ENCODE peak calls at places on chromosomes 5 and 9, in nine cellular contexts. C, B, D, G, E, L, V, I and A are unnamed samples.
A peak's percentile ranks its signal among the peaks of the same experiment; 100 is the strongest.

GRCh38 chr5:167916261-167916660 is 375.2 kb upstream of the WWC1 start:
- DNase-seq in C (no peak), B (no peak), D (no peak), G (no peak), E (no peak), L (no peak), V (no peak), I (no peak), A (no peak)

GRCh38 chr5:71719092-71719964 is at the start of gene CARTPT:
- DNase-seq in C (peak; percentile 74), B (no peak), D (peak; percentile 73), G (peak; percentile 26), E (no peak), L (peak; percentile 6), V (no peak), I (no peak), A (peak; percentile 20)

GRCh38 chr5:98105651-98106050 is 667.8 kb upstream of the RGMB start:
- DNase-seq in C (no peak), B (no peak), D (no peak), G (no peak), E (no peak), L (no peak), V (no peak), I (no peak), A (no peak)

GRCh38 chr9:2955616-2956015 is 111.7 kb upstream of the PUM3 start:
- DNase-seq in C (no peak), B (no peak), D (no peak), G (no peak), E (no peak), L (no peak), V (no peak), I (no peak), A (no peak)

GRCh38 chr9:80994892-80995291 is 694.5 kb downstream of the TLE1 start:
- DNase-seq in C (no peak), B (peak; percentile 81), D (no peak), G (peak; percentile 13), E (no peak), L (no peak), V (no peak), I (no peak), A (no peak)

GRCh38 chr5:119312403-119312802 is 43.4 kb upstream of the TNFAIP8 start:
- DNase-seq in C (no peak), B (no peak), D (no peak), G (no peak), E (no peak), L (no peak), V (no peak), I (no peak), A (no peak)

GRCh38 chr5:68490401-68490800 is 274.8 kb downstream of the PIK3R1 start:
- DNase-seq in C (no peak), B (no peak), D (no peak), G (no peak), E (no peak), L (no peak), V (no peak), I (no peak), A (no peak)

GRCh38 chr5:55880453-55880852 is 29.3 kb downstream of the IL31RA start:
- DNase-seq in C (no peak), B (no peak), D (no peak), G (no peak), E (no peak), L (no peak), V (no peak), I (no peak), A (no peak)

GRCh38 chr9:14747116-14747515 is 24.6 kb upstream of the CER1 start:
- DNase-seq in C (no peak), B (no peak), D (no peak), G (no peak), E (no peak), L (no peak), V (no peak), I (no peak), A (no peak)

GRCh38 chr5:151696470-151697061 is 9.9 kb upstream of the SPARC start:
- DNase-seq in C (no peak), B (peak; percentile 98), D (no peak), G (no peak), E (peak; percentile 83), L (peak; percentile 68), V (peak; percentile 96), I (no peak), A (peak; percentile 67)

GRCh38 chr5:2991884-2992283 is 240.4 kb upstream of the IRX2 start:
- DNase-seq in C (no peak), B (no peak), D (no peak), G (no peak), E (no peak), L (no peak), V (no peak), I (no peak), A (no peak)

GRCh38 chr9:129317179-129318011 is 139.3 kb upstream of the IER5L start:
- DNase-seq in C (no peak), B (peak; percentile 51), D (peak; percentile 61), G (no peak), E (peak; percentile 75), L (peak; percentile 70), V (peak; percentile 45), I (no peak), A (peak; percentile 72)

GRCh38 chr9:16571127-16571848 is 299.2 kb downstream of the BNC2 start:
- DNase-seq in C (no peak), B (no peak), D (no peak), G (no peak), E (no peak), L (no peak), V (no peak), I (no peak), A (no peak)

GRCh38 chr5:77935516-77936364 is 159.6 kb upstream of the TBCA start:
- DNase-seq in C (no peak), B (no peak), D (no peak), G (no peak), E (no peak), L (no peak), V (peak; percentile 17), I (no peak), A (no peak)

GRCh38 chr9:1013018-1013417 is 36.6 kb downstream of the DMRT3 start:
- DNase-seq in C (no peak), B (no peak), D (no peak), G (no peak), E (no peak), L (no peak), V (no peak), I (no peak), A (no peak)

GRCh38 chr9:1024112-1024511 is 26.0 kb upstream of the DMRT2 start:
- DNase-seq in C (no peak), B (no peak), D (no peak), G (no peak), E (no peak), L (no peak), V (no peak), I (no peak), A (no peak)

DNA sequence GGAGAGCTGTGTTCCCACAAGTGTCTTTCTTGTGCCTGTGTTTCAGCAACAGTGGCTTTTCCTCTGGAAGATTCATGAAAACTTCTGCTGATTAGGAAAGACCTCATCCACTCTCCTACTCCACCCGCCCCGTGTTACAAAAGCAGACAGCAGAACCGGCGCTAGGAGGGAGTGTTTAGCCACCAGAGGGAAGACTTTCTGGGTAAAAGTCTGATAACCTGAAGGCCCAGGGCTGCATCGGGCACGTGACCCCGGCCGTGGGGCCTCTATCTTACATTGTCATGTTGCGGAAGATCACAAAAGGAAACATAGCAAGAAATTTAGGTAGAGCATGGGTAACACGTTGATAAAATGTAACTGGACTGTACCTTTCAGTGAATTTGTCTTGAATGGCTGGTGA is 32.0 kb upstream of the DMRT2 start:
- DNase-seq in C (peak; percentile 58), B (no peak), D (no peak), G (no peak), E (no peak), L (no peak), V (peak; percentile 15), I (no peak), A (no peak)
- TF ChIP-seq CTCF in C (peak; percentile 33), B (no peak), D (peak; percentile 60), G (no peak), E (no peak), L (no peak), V (peak; percentile 73), I (peak; percentile 9), A (no peak)

GRCh38 chr5:65394078-65394477 is 87.6 kb downstream of the ADAMTS6 start:
- DNase-seq in C (no peak), B (peak; percentile 64), D (no peak), G (peak; percentile 17), E (peak; percentile 68), L (peak; percentile 66), V (peak; percentile 75), I (no peak), A (no peak)

GRCh38 chr5:65390208-65390607 is 91.5 kb downstream of the ADAMTS6 start:
- DNase-seq in C (no peak), B (no peak), D (no peak), G (no peak), E (no peak), L (no peak), V (no peak), I (no peak), A (no peak)

GRCh38 chr5:65395526-65396155 is 86.1 kb downstream of the ADAMTS6 start:
- DNase-seq in C (no peak), B (peak; percentile 26), D (no peak), G (peak; percentile 73), E (no peak), L (no peak), V (no peak), I (no peak), A (no peak)

GRCh38 chr5:65391591-65391990 is 90.1 kb downstream of the ADAMTS6 start:
- DNase-seq in C (no peak), B (peak; percentile 22), D (no peak), G (no peak), E (no peak), L (no peak), V (no peak), I (no peak), A (no peak)
- TF ChIP-seq CTCF in C (no peak), B (no peak), D (no peak), G (no peak), E (no peak), L (no peak), V (no peak), I (no peak), A (no peak)

DNA sequence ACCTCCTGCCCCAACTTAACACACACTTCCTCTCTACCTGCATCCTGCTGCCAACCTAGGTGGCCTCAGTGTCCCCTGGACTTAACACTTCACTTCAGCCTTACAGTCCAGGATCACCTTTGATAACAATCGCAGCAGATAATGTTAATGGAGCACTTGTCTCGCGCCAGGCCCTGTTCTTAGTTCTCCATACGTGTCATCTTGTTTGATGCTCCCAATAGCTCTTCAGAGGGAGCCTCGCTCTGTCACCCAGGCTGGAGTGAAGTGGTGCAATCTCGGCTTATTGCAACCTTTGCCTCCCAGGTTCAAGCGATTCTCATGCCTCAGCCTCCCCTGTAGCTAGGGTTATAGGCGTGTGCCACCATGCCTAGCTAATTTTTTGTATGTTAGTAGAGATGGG is 62.7 kb upstream of the SHB start:
- DNase-seq in C (no peak), B (no peak), D (no peak), G (no peak), E (no peak), L (no peak), V (no peak), I (no peak), A (no peak)
- TF ChIP-seq CTCF in C (no peak), B (no peak), D (no peak), G (no peak), E (no peak), L (no peak), V (no peak), I (no peak), A (no peak)

DNA sequence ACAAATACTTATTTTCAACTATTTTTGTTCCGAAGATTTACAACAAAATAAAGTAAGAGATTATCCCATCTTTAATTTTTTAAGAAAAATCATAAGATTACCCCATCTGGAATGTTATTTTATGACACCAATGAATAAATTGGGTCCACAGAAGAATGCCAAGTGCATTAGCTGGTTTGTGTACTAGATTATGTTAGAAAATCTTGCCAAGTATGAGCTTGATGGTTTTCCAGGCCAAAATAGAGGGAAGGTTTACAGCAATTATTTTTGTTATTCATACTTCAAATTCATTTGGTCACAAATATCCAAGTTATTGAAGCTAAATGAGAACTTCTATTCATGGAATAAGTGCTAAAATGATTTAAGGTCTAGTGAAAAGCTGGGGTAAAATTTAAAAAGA is 109.4 kb upstream of the DMRTA1 start:
- DNase-seq in C (no peak), B (no peak), D (no peak), G (no peak), E (no peak), L (no peak), V (no peak), I (no peak), A (no peak)
- TF ChIP-seq CTCF in C (no peak), B (no peak), D (no peak), G (no peak), E (no peak), L (no peak), V (no peak), I (no peak), A (no peak)